ENCODE peak calls at places on chromosomes 3 and 15, in four cellular contexts. Q, U, T and B are unnamed samples.

GRCh38 chr3:108119398-108120109 is 28.7 kb upstream of the CD47 start:
- DNase-seq in T (no peak), Q (no peak), U (no peak), B (no peak)

GRCh38 chr3:156675744-156676466 is 1.5 kb downstream of the TIPARP start:
- DNase-seq in T (peak), Q (peak), U (peak), B (peak)

GRCh38 chr3:13750731-13751130 is 129.1 kb downstream of the WNT7A start:
- DNase-seq in U (no peak), T (no peak), Q (no peak), B (peak)

GRCh38 chr15:74793135-74794028 is 11.5 kb downstream of the CSK start:
- DNase-seq in U (no peak), Q (no peak), T (no peak), B (no peak)

GRCh38 chr3:190526787-190527767 is 13.2 kb downstream of the IL1RAP start:
- DNase-seq in Q (no peak), U (peak), T (no peak), B (no peak)

GRCh38 chr3:7787871-7788828 is 713.5 kb upstream of the LMCD1 start:
- DNase-seq in T (no peak), Q (peak), U (no peak), B (peak)

GRCh38 chr3:65042675-65043074 is 354.9 kb upstream of the ADAMTS9 start:
- DNase-seq in Q (no peak), T (no peak), U (no peak), B (no peak)

GRCh38 chr15:22780267-22780666 is 6.2 kb upstream of the NIPA1 start:
- DNase-seq in T (no peak), U (no peak), Q (peak), B (peak)

GRCh38 chr3:154956815-154957214 is 123.3 kb upstream of the MME start:
- DNase-seq in Q (peak), U (no peak), T (no peak), B (peak)

GRCh38 chr3:175107231-175107630 is 248.1 kb downstream of the NAALADL2 start:
- DNase-seq in T (no peak), Q (no peak), U (peak), B (no peak)

GRCh38 chr3:190696777-190697501 is 165.6 kb downstream of the GMNC start:
- DNase-seq in Q (no peak), T (peak), U (peak), B (no peak)

GRCh38 chr3:129428020-129428381 is 435 bp downstream of the EFCAB12 start:
- DNase-seq in T (no peak), U (peak), Q (no peak), B (no peak)

GRCh38 chr15:58462547-58462946 is 30.8 kb downstream of the LIPC start:
- DNase-seq in Q (peak), T (no peak), U (no peak), B (peak)

GRCh38 chr3:88773766-88774165 is 333.7 kb upstream of the EPHA3 start:
- DNase-seq in T (no peak), Q (peak), U (no peak), B (peak)

DNA sequence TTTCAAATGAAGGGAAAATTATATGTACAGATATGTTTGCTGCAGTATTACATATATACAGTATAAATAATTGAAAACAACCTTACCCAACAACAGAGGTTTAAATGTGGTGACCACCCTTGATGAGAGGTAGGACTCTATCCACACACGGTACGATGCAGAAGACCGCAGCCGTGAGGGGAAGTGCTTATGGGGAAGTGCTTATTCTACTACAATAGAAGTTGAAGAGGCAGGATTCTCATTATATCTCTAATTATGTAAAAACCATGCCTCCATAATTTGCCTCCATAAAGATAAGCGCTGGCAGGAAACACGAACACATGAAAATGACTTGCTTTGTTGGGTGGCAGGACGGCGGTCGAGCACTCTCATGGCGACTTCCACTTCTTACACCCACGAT is 7.2 kb upstream of the MUC13 start:
- DNase-seq in T (no peak), Q (no peak), U (no peak), B (no peak)
- H3K27ac ChIP-seq in T (no peak), Q (no peak), U (no peak), B (no peak)

DNA sequence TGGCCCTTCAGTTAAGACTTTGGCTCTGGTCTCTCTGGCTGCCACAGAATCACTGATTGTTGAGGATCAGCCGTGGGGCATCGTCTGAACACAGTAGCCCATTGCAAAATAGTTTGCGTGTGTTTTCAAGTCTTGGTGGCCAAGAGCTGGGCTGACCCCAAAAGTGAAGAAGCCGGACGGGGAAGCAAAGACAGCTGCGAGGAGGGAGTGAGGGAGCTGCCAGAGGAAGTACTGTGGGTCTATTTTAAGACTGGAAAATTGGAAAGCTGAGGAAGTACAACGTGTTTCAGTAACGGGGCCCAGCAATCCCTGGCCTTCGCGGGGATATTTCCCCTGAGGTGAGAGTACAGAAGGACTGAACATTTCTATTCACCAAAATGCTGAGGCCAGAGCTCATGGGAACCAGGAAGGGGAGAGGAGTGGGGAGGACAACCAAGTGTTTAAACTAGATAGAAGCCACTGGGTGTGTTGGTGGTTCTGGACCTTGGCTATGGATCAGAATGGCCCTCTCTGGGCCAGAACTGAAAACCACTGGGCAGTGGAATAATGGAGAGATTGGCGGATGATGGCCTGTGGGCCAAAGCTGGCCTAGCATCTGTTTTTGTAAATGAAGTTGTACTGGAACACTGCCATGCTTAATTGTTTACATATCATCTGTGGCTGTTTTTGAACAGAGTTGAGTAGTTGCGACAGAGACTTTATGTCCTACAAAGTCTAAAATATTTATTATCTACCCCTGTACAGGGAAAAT is 34.1 kb upstream of the LIMD1 start:
- DNase-seq in U (peak), T (no peak), Q (no peak), B (no peak)
- H3K27ac ChIP-seq in U (peak), T (no peak), Q (no peak), B (no peak)

DNA sequence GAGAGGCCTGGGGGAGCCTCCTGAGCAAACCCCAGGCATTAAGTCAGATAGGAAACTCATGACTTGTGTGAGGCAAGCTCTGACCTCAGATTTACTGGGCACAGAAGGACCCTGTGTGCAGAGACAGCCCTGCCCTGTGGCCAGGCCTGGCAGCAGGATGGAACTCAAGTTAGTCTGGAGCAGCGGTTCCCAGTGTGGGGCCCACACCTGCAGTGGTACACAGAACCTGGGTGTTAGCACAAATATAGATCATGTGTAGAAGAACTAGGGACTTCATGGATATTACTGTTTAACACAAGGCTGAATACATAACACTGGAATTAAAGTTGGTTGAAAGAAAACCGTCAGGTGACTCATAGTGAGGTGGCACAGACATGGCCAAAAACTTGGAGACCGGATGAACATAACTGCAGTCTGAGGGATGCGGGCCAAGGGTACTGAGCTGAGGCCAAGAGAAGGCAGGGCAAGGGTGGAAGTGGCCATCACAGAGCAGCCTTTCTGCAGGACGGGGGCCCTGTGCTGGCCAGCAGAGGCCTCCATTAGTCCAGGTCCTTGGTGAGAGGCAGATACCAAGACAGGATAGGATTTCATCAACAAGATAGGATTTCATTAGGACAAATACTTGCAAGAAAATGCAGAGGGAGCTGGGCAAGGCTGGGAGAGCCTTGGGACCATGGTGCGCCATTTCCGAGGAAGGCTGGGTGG is 40.9 kb downstream of the IRAK2 start:
- DNase-seq in U (peak), T (peak), Q (peak), B (peak)
- H3K27ac ChIP-seq in U (peak), T (peak), Q (peak), B (peak)

DNA sequence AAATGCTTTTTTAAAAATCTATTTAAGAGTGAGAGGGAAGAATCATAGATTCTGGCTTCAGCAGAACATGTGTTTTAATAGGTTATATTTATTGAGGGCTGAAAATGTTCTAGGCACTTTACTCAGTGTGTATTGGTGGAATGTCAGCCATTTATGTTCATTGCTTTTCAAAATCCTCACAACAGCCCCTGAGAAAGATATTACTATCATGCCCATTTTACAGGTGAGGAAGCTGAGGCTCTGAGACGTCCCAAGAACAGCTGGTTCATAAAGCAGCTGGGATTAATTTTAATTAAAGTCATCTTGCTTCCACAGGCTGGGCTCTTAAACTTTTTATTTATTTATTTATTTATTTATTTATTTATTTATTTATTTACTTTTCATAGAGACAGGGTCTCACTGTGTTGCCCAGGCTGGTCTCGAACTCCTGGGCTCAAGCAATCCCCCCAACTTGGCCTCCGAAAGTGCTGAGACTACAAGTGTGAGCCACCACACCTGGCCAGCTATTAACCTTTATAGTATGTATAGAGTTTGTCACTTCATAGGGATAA is 364.6 kb downstream of the SHQ1 start:
- DNase-seq in T (no peak), Q (no peak), U (no peak), B (no peak)
- H3K27ac ChIP-seq in T (no peak), Q (no peak), U (no peak), B (no peak)

GRCh38 chr3:30233924-30234666 is 372.3 kb upstream of the TGFBR2 start:
- DNase-seq in U (peak), T (peak), Q (no peak), B (no peak)
- H3K27ac ChIP-seq in U (no peak), T (peak), Q (no peak), B (no peak)